ENCODE peak calls at places on chromosomes 5 and 9, in ten cellular contexts. U is PC-3, J is mucosa of descending colon, T is fibroblast of the aortic adventitia, P is esophagus squamous epithelium, B is Caco-2, M is left ventricle myocardium inferior, W is ascending aorta, S is GM12878, K is fibroblast of mammary gland. Y is an unnamed sample.

GRCh38 chr5:77230727-77231469 is 20.4 kb downstream of the PDE8B start:
- DNase-seq in S (no peak), W (no peak), B (no peak), T (no peak), J (no peak), U (peak), M (no peak), K (peak), P (no peak), Y (no peak)

GRCh38 chr5:145479862-145480261 is 355.3 kb downstream of the PRELID2 start:
- DNase-seq in B (no peak), M (no peak), K (no peak), S (no peak), P (no peak), T (peak), J (no peak), U (peak), W (no peak), Y (no peak)

GRCh38 chr9:16869961-16870605 is 387 bp downstream of the BNC2 start:
- DNase-seq in W (no peak), S (no peak), M (no peak), P (no peak), J (peak), B (no peak), U (peak), K (no peak), T (no peak), Y (no peak)

GRCh38 chr5:10684303-10685086 is 76.5 kb downstream of the DAP start:
- DNase-seq in B (no peak), S (no peak), T (no peak), J (no peak), W (no peak), M (no peak), P (no peak), K (no peak), U (no peak), Y (no peak)

GRCh38 chr9:133160742-133161541 is 2.8 kb downstream of the GBGT1 start:
- DNase-seq in W (peak), P (no peak), U (peak), B (peak), S (no peak), T (peak), J (peak), M (peak), K (peak), Y (peak)

GRCh38 chr5:143398053-143398355 is 5.5 kb downstream of the NR3C1 start:
- DNase-seq in K (peak), S (no peak), T (no peak), P (no peak), W (no peak), J (no peak), B (no peak), U (no peak), M (no peak), Y (no peak)

GRCh38 chr9:84937086-84937670 is 267.6 kb downstream of the NTRK2 start:
- DNase-seq in U (no peak), S (no peak), J (no peak), T (no peak), M (no peak), B (no peak), P (no peak), K (no peak), W (no peak), Y (no peak)

GRCh38 chr5:38462972-38463633 is 93.3 kb downstream of the LIFR start:
- DNase-seq in K (no peak), P (no peak), J (no peak), S (no peak), W (no peak), M (no peak), B (no peak), T (no peak), U (peak), Y (no peak)

GRCh38 chr9:126738553-126738952 is 66.3 kb upstream of the ZBTB43 start:
- DNase-seq in J (no peak), P (no peak), T (no peak), S (no peak), W (no peak), K (no peak), B (no peak), M (no peak), U (no peak), Y (no peak)

GRCh38 chr9:76989501-76989900 is 30.0 kb upstream of the FOXB2 start:
- DNase-seq in P (no peak), K (no peak), S (no peak), B (no peak), M (no peak), W (no peak), T (no peak), U (no peak), J (no peak), Y (no peak)

GRCh38 chr5:142368529-142368928 is 43.7 kb upstream of the SPRY4 start:
- DNase-seq in B (no peak), P (no peak), U (no peak), W (no peak), T (no peak), S (no peak), K (no peak), J (no peak), M (no peak), Y (no peak)

GRCh38 chr5:37841223-37841622 is 1.4 kb upstream of the GDNF start:
- DNase-seq in M (no peak), S (no peak), B (no peak), T (no peak), K (no peak), J (no peak), U (no peak), P (no peak), W (no peak), Y (no peak)

GRCh38 chr5:95843733-95844223 is 21.3 kb upstream of the GLRX start:
- DNase-seq in B (no peak), P (no peak), M (no peak), W (no peak), T (peak), S (no peak), K (peak), U (no peak), J (no peak), Y (no peak)

GRCh38 chr5:180153991-180154390 is 55.0 kb downstream of the RASGEF1C start:
- DNase-seq in W (no peak), S (no peak), U (no peak), M (no peak), T (no peak), J (no peak), K (no peak), B (no peak), P (no peak), Y (no peak)

GRCh38 chr5:168422431-168422830 is 63.8 kb upstream of the RARS1 start:
- DNase-seq in J (peak), M (no peak), T (no peak), B (no peak), K (peak), S (no peak), W (no peak), U (peak), P (no peak), Y (no peak)

GRCh38 chr9:19998153-19998552 is 209.3 kb upstream of the SLC24A2 start:
- DNase-seq in P (no peak), J (no peak), U (peak), B (no peak), S (peak), T (peak), K (peak), M (no peak), W (no peak), Y (no peak)

GRCh38 chr5:150659360-150660107 is 1.5 kb upstream of the MYOZ3 start:
- DNase-seq in K (no peak), W (peak), U (no peak), S (no peak), J (no peak), T (no peak), M (no peak), B (no peak), P (no peak), Y (no peak)

GRCh38 chr5:74865799-74866652 is at the start of gene FAM169A:
- DNase-seq in M (no peak), K (peak), U (peak), P (no peak), J (peak), W (no peak), T (peak), S (no peak), B (peak), Y (no peak)

GRCh38 chr5:421287-421880 is 21.6 kb upstream of the EXOC3 start:
- DNase-seq in K (no peak), U (no peak), T (no peak), B (no peak), J (no peak), S (no peak), W (peak), M (no peak), P (no peak), Y (no peak)

GRCh38 chr5:103461223-103461622 is 101.4 kb downstream of the NUDT12 start:
- DNase-seq in W (no peak), J (no peak), U (peak), T (peak), K (peak), P (no peak), S (no peak), M (no peak), B (no peak), Y (no peak)

GRCh38 chr5:149262315-149262714 is 9.3 kb upstream of the AFAP1L1 start:
- DNase-seq in M (no peak), K (no peak), T (no peak), U (no peak), S (no peak), B (no peak), J (no peak), P (no peak), W (no peak), Y (no peak)

GRCh38 chr5:149265559-149265958 is 6.1 kb upstream of the AFAP1L1 start:
- DNase-seq in S (no peak), B (no peak), W (no peak), P (no peak), J (peak), K (peak), T (peak), M (no peak), U (peak), Y (no peak)

GRCh38 chr5:149267241-149267973 is 4.3 kb upstream of the AFAP1L1 start:
- DNase-seq in W (no peak), K (no peak), B (no peak), J (no peak), P (no peak), U (peak), M (no peak), S (no peak), T (no peak), Y (no peak)

GRCh38 chr5:149261246-149261645 is 10.4 kb upstream of the AFAP1L1 start:
- DNase-seq in B (no peak), M (no peak), T (no peak), W (no peak), J (no peak), P (no peak), U (no peak), S (no peak), K (no peak), Y (no peak)

GRCh38 chr5:149264432-149265069 is 7.1 kb upstream of the AFAP1L1 start:
- DNase-seq in K (no peak), J (peak), T (no peak), S (no peak), B (peak), U (peak), P (no peak), M (no peak), W (no peak), Y (no peak)
- TF ChIP-seq CTCF in K (peak), J (peak), T (peak), S (peak), B (peak), U (peak), P (peak), M (peak), W (no peak), Y (peak)

GRCh38 chr9:121478816-121479676 is 20.6 kb downstream of the GGTA1 start:
- DNase-seq in T (no peak), M (no peak), S (no peak), K (no peak), B (no peak), J (no peak), U (no peak), P (no peak), W (peak), Y (no peak)
- H3K4me3 ChIP-seq in T (no peak), M (no peak), S (no peak), K (no peak), B (no peak), J (no peak), U (no peak), P (no peak), W (peak), Y (no peak)

GRCh38 chr9:114120192-114121014 is 21.3 kb upstream of the KIF12 start:
- DNase-seq in J (peak), T (no peak), W (no peak), U (peak), B (peak), K (no peak), S (no peak), P (no peak), M (no peak), Y (no peak)

GRCh38 chr9:114122152-114122615 is 23.1 kb upstream of the KIF12 start:
- DNase-seq in J (no peak), W (no peak), M (no peak), B (no peak), P (no peak), K (no peak), S (no peak), U (no peak), T (no peak), Y (no peak)

GRCh38 chr9:114123031-114123977 is 24.2 kb upstream of the KIF12 start:
- DNase-seq in J (no peak), S (no peak), U (no peak), W (no peak), K (no peak), T (no peak), B (peak), M (no peak), P (no peak), Y (no peak)

GRCh38 chr9:114122628-114123027 is 23.5 kb upstream of the KIF12 start:
- DNase-seq in J (no peak), T (no peak), K (no peak), W (no peak), M (no peak), U (no peak), P (no peak), B (no peak), S (no peak), Y (no peak)

DNA sequence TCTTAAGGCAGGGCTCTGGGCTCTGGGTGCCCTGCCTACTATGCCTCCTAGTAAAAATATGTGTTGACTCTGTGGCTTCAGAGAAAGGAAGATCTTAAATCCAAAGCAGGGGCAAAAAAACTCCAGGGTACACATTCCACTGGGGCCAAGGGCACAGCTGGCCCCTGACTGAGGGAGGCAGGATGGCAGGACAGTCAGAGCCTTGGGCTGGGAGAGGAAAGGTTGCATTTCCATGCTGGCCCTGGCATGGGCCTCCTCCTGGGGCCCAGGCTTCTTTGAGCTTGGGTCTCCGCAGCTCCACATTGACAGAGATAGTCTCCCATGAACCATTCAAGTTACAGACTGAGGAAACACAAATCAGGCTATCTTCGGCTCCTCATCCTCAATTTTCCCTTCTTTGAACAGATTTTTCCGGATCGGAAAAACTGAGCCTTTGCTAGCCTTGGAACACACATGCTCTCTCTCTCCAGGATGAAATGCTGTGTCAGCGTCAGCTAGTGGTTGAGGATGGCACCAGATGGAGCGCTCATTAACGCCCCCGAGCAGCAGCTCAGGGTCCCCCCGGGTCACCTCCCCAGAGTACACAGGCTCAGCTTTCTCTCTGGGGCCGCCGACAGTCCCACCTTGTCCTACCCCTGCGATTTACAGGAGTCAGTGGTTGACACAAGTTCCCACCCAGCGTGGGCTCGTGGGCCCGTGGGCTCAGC is 22.5 kb upstream of the KIF12 start:
- DNase-seq in J (no peak), S (no peak), M (no peak), T (no peak), B (peak), W (no peak), K (no peak), P (no peak), U (no peak), Y (no peak)
- TF ChIP-seq CTCF in J (no peak), S (no peak), M (no peak), T (no peak), B (no peak), W (no peak), K (no peak), P (no peak), U (no peak), Y (no peak)

GRCh38 chr5:107464403-107464802 is 206.3 kb downstream of the EFNA5 start:
- DNase-seq in M (no peak), T (no peak), J (no peak), S (no peak), K (no peak), P (no peak), B (no peak), U (no peak), W (no peak), Y (no peak)

GRCh38 chr5:107466233-107466769 is 204.4 kb downstream of the EFNA5 start:
- DNase-seq in J (no peak), K (peak), M (no peak), W (no peak), T (peak), U (peak), S (no peak), B (peak), P (no peak), Y (peak)

GRCh38 chr5:107464876-107465275 is 205.9 kb downstream of the EFNA5 start:
- DNase-seq in J (no peak), M (no peak), B (no peak), W (no peak), U (no peak), S (no peak), T (no peak), K (no peak), P (no peak), Y (no peak)

GRCh38 chr5:107461770-107462169 is 209.0 kb downstream of the EFNA5 start:
- DNase-seq in P (no peak), J (no peak), K (no peak), U (no peak), M (no peak), B (no peak), T (no peak), W (no peak), S (no peak), Y (peak)

DNA sequence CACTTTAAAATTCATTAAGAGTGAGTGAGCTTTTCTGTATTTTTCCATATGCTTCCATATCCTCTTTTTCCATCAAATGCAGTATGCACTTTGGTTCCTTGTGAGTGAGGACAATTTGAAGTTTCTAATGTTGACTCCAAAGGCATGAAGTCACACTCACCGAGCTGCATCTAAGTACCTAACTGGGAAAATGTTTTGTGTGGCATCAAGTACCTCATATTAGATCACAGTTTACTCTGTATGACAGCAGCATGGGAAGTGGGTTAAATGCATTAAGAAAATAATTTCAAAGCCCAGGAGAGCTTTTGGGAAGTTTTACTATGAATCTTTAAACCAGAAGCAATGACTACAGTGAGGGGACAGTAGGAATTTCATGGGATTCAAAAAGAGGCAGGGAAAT is 207.0 kb downstream of the EFNA5 start:
- DNase-seq in W (no peak), T (no peak), K (no peak), U (no peak), P (no peak), J (no peak), S (no peak), M (no peak), B (no peak), Y (no peak)
- H3K4me3 ChIP-seq in W (no peak), T (no peak), K (no peak), U (no peak), P (no peak), J (no peak), S (no peak), M (no peak), B (no peak), Y (no peak)

GRCh38 chr5:93092349-93093105 is 488.5 kb downstream of the NR2F1-AS1 start:
- DNase-seq in U (peak), P (no peak), M (no peak), B (no peak), W (no peak), J (no peak), T (peak), S (no peak), K (peak), Y (peak)
- TF ChIP-seq CTCF in U (peak), P (peak), M (peak), B (no peak), W (no peak), J (no peak), T (peak), S (no peak), K (peak), Y (peak)

GRCh38 chr5:115459844-115460243 is 84.7 kb downstream of the FEM1C start:
- DNase-seq in P (no peak), U (peak), S (no peak), M (no peak), T (peak), J (no peak), K (peak), W (no peak), B (no peak), Y (no peak)

GRCh38 chr5:115456056-115456455 is 88.5 kb downstream of the FEM1C start:
- DNase-seq in K (peak), U (no peak), T (no peak), J (no peak), P (no peak), W (no peak), M (no peak), B (no peak), S (no peak), Y (no peak)

GRCh38 chr5:115457985-115458384 is 86.6 kb downstream of the FEM1C start:
- DNase-seq in K (peak), S (no peak), U (no peak), W (no peak), J (peak), T (no peak), P (no peak), M (no peak), B (peak), Y (peak)

GRCh38 chr5:115456539-115456938 is 88.0 kb downstream of the FEM1C start:
- DNase-seq in P (no peak), J (no peak), B (no peak), W (no peak), S (no peak), M (no peak), K (no peak), T (no peak), U (no peak), Y (no peak)

GRCh38 chr5:115457574-115457973 is 87.0 kb downstream of the FEM1C start:
- DNase-seq in K (no peak), B (no peak), M (no peak), T (no peak), J (no peak), S (no peak), P (no peak), U (no peak), W (no peak), Y (no peak)
- H3K4me3 ChIP-seq in K (no peak), B (no peak), M (no peak), T (no peak), J (no peak), S (no peak), P (no peak), U (no peak), W (no peak), Y (peak)

DNA sequence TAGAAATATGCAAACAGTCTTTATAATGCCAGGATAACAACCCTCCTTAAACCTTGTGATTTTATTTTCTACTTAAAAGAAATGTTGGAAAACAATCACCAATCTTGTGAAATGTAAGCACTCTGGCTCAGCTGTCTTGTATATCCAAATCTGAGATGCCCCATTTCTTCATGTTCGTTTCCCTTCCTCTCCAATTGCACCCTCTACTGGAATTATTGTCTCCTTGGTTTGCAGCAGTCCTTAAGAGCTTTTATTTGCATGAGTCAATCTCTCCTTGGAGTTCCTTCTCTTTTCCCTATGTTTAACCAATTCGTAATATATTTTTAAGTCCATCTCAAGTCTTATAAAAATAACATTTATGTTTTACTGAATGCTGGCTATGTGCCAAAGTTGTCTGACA is 362.0 kb upstream of the CDH10 start:
- DNase-seq in P (no peak), T (peak), M (no peak), S (no peak), W (no peak), K (no peak), B (no peak), J (no peak), U (peak), Y (no peak)
- TF ChIP-seq CTCF in P (no peak), T (no peak), M (no peak), S (no peak), W (no peak), K (no peak), B (peak), J (no peak), U (peak), Y (no peak)